ENCODE peak calls at places on chromosome 12, in five cellular contexts. M is GM03348, W is SW 1271, X is hypothalamus, T is kidney glomerular epithelial cell. R is an unnamed sample.

GRCh38 chr12:120388711-120389431 is 19.9 kb upstream of the MSI1 start:
- DNase-seq in M (no peak), W (no peak), X (no peak), T (no peak), R (no peak)

GRCh38 chr12:15601210-15601800 is 187.9 kb downstream of the EPS8 start:
- DNase-seq in M (peak), W (no peak), X (no peak), T (peak), R (peak)

GRCh38 chr12:116636636-116637519 is 77.7 kb downstream of the MAP1LC3B2 start:
- DNase-seq in M (no peak), W (no peak), X (no peak), T (no peak), R (no peak)

GRCh38 chr12:95201056-95201670 is 16.1 kb downstream of the FGD6 start:
- DNase-seq in M (peak), W (no peak), X (no peak), T (no peak), R (peak)

GRCh38 chr12:91142184-91142583 is 30.9 kb upstream of the LUM start:
- DNase-seq in M (peak), W (no peak), X (no peak), T (no peak), R (peak)

GRCh38 chr12:98371419-98371818 is 144.0 kb upstream of the TMPO start:
- DNase-seq in M (no peak), W (no peak), X (no peak), T (no peak), R (no peak)

GRCh38 chr12:118495296-118495695 is 118.9 kb downstream of the SUDS3 start:
- DNase-seq in M (no peak), W (no peak), X (no peak), T (no peak), R (no peak)

GRCh38 chr12:47205532-47206449 is 126.0 kb upstream of the AMIGO2 start:
- DNase-seq in M (no peak), W (no peak), X (no peak), T (no peak), R (no peak)

GRCh38 chr12:66418908-66419307 is 116.6 kb downstream of the HELB start:
- DNase-seq in M (no peak), W (no peak), X (no peak), T (no peak), R (no peak)

GRCh38 chr12:96487214-96487613 is 2.2 kb upstream of the CFAP54 start:
- DNase-seq in M (peak), W (peak), X (no peak), T (peak), R (peak)

GRCh38 chr12:14910090-14910915 is 24.6 kb upstream of the MGP start:
- DNase-seq in M (no peak), W (no peak), X (no peak), T (peak), R (no peak)

GRCh38 chr12:65741662-65742480 is 82.4 kb upstream of the HMGA2 start:
- DNase-seq in M (peak), W (no peak), X (no peak), T (peak), R (peak)

GRCh38 chr12:3761116-3761770 is 8.3 kb upstream of the CRACR2A start:
- DNase-seq in M (no peak), W (no peak), X (no peak), T (no peak), R (no peak)

GRCh38 chr12:42756841-42757661 is 167.5 kb upstream of the PRICKLE1 start:
- DNase-seq in M (peak), W (no peak), X (no peak), T (peak), R (peak)

GRCh38 chr12:46711756-46712155 is 114.0 kb downstream of the SLC38A4 start:
- DNase-seq in M (peak), W (no peak), X (no peak), T (no peak), R (no peak)

GRCh38 chr12:31206038-31206670 is 119.8 kb downstream of the SINHCAF start:
- DNase-seq in M (no peak), W (no peak), X (no peak), T (no peak), R (no peak)

GRCh38 chr12:12432373-12432772 is 75.5 kb downstream of the BORCS5 start:
- DNase-seq in M (no peak), W (no peak), X (no peak), T (no peak), R (no peak)

GRCh38 chr12:49952396-49953055 is 2.0 kb downstream of the AQP2 start:
- DNase-seq in M (no peak), W (no peak), X (no peak), T (no peak), R (no peak)

GRCh38 chr12:33650832-33651231 is 211.2 kb upstream of the SYT10 start:
- DNase-seq in M (no peak), W (no peak), X (no peak), T (no peak), R (no peak)

GRCh38 chr12:8033153-8034044 is 883 bp downstream of the FOXJ2 start:
- DNase-seq in M (peak), W (peak), X (no peak), T (peak), R (peak)

R was measured in AG20443.